ENCODE peak calls at places on chromosomes 12 and 14, in five cellular contexts. B, C, L, J and F are unnamed samples.

GRCh38 chr12:53992377-53992776 is 7.4 kb downstream of the HOXC10 start:
- DNase-seq in J (no peak), B (no peak), C (no peak), L (no peak), F (no peak)

GRCh38 chr14:56135001-56135400 is 16.8 kb downstream of the PELI2 start:
- DNase-seq in C (no peak), J (no peak), L (no peak), B (no peak), F (peak)

GRCh38 chr12:17148706-17149105 is 542.7 kb upstream of the LMO3 start:
- DNase-seq in J (no peak), L (no peak), C (no peak), B (peak), F (no peak)

GRCh38 chr12:53950789-53951576 is 3.7 kb upstream of the HOXC12 start:
- DNase-seq in L (no peak), J (no peak), B (no peak), C (no peak), F (no peak)

GRCh38 chr14:56342419-56342901 is 224.2 kb downstream of the PELI2 start:
- DNase-seq in J (peak), B (no peak), C (no peak), L (no peak), F (no peak)

GRCh38 chr14:51053157-51053556 is 41.7 kb downstream of the TRIM9 start:
- DNase-seq in B (no peak), L (no peak), C (no peak), J (no peak), F (no peak)

GRCh38 chr12:50642035-50642451 is 121.9 kb upstream of the ATF1 start:
- DNase-seq in J (peak), B (no peak), C (no peak), L (no peak), F (no peak)

GRCh38 chr12:44500423-44500822 is 375.7 kb downstream of the NELL2 start:
- DNase-seq in J (no peak), B (no peak), L (no peak), C (no peak), F (no peak)

GRCh38 chr14:33986804-33987203 is 35.9 kb upstream of the EGLN3 start:
- DNase-seq in J (peak), L (no peak), C (no peak), B (peak), F (no peak)

GRCh38 chr14:75184447-75184846 is 8.0 kb upstream of the TMED10 start:
- DNase-seq in C (no peak), L (no peak), J (peak), B (peak), F (no peak)

GRCh38 chr12:62210422-62210821 is 49.8 kb upstream of the USP15 start:
- DNase-seq in C (peak), B (peak), J (peak), L (no peak), F (peak)

GRCh38 chr12:38921025-38921677 is 15.8 kb upstream of the CPNE8 start:
- DNase-seq in J (peak), L (no peak), B (peak), C (peak), F (peak)

GRCh38 chr12:124660846-124661245 is 93.4 kb upstream of the NCOR2 start:
- DNase-seq in J (no peak), L (no peak), B (no peak), C (no peak), F (peak)

GRCh38 chr14:103427485-103428443 is 42.5 kb downstream of the MARK3 start:
- DNase-seq in B (peak), L (no peak), C (peak), J (peak), F (no peak)

GRCh38 chr14:74085828-74086227 is 1.1 kb downstream of the LIN52 start:
- DNase-seq in L (no peak), B (peak), J (no peak), C (no peak), F (no peak)

DNA sequence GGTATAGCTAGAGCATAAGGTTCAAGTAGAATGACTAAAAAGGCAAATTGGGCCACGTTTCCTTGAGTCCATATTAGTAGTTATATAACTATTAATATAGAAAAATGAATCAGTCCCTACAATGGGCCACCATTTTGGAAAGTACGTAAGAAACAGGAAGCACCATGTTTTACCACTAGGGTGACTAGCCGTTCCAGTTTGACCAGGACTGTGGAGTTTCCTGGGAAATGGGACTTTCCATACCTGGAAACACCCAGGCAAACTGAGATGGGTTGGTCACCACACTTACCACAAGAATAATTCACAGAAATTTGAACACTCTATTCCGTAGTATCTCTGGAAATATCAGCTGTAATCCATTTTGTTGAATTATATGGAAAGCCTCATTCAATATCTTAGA is 2.1 kb upstream of the MAGOHB start:
- DNase-seq in L (no peak), J (no peak), B (peak), C (no peak), F (no peak)
- TF ChIP-seq CTCF in L (no peak), J (peak), B (no peak), C (peak), F (no peak)

GRCh38 chr12:32679091-32679909 is at the start of gene DNM1L:
- DNase-seq in L (peak), C (peak), J (peak), B (peak), F (peak)
- TF ChIP-seq CTCF in L (peak), C (no peak), J (peak), B (no peak), F (no peak)

GRCh38 chr12:2057041-2057792 is 4.4 kb downstream of the CACNA1C start:
- DNase-seq in L (peak), B (peak), J (no peak), C (peak), F (peak)
- TF ChIP-seq CTCF in L (peak), B (peak), J (peak), C (peak), F (peak)

GRCh38 chr12:46516933-46517578 is 144.5 kb upstream of the SLC38A2 start:
- DNase-seq in J (no peak), C (no peak), B (no peak), L (no peak), F (no peak)

GRCh38 chr12:46518729-46519128 is 146.2 kb upstream of the SLC38A2 start:
- DNase-seq in L (no peak), J (no peak), B (no peak), C (no peak), F (no peak)

GRCh38 chr12:46518184-46518583 is 145.6 kb upstream of the SLC38A2 start:
- DNase-seq in C (no peak), L (no peak), J (no peak), B (no peak), F (no peak)

GRCh38 chr12:46516238-46516932 is 143.8 kb upstream of the SLC38A2 start:
- DNase-seq in J (no peak), C (no peak), B (no peak), L (no peak), F (no peak)

GRCh38 chr12:46517579-46517962 is 145.0 kb upstream of the SLC38A2 start:
- DNase-seq in J (no peak), C (no peak), L (no peak), B (no peak), F (no peak)
- TF ChIP-seq CTCF in J (peak), C (no peak), L (no peak), B (no peak), F (no peak)

DNA sequence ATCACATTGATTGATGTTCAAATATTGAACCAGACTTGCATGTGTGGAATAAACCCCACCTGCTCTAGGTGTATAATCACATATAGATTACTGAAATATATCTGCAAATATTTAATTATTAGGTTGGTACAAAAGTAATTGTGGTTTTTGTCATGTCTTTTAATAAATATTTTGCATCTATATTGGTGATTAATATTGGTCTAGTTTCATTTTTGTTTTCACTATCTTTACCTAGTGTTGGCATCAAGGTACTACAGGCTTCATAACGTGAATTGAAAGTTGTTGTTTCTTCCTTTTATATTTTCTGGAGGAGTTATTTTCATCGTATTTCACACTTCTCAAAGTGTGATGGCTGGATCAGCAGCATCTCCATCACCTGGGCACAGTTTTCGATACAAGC is 740.0 kb upstream of the TMEM132C start:
- DNase-seq in B (no peak), C (no peak), L (no peak), J (no peak), F (no peak)
- TF ChIP-seq CTCF in B (no peak), C (peak), L (no peak), J (peak), F (no peak)

GRCh38 chr14:52950898-52951729 is at the start of gene FERMT2:
- DNase-seq in L (peak), B (peak), J (peak), C (peak), F (peak)

GRCh38 chr14:52951730-52952481 is 1.1 kb upstream of the FERMT2 start:
- DNase-seq in L (no peak), J (peak), C (peak), B (peak), F (peak)

GRCh38 chr14:52950410-52950897 is 396 bp downstream of the FERMT2 start:
- DNase-seq in C (peak), L (peak), J (peak), B (peak), F (peak)

GRCh38 chr14:52949711-52950409 is 990 bp downstream of the FERMT2 start:
- DNase-seq in J (peak), C (no peak), L (no peak), B (no peak), F (no peak)

DNA sequence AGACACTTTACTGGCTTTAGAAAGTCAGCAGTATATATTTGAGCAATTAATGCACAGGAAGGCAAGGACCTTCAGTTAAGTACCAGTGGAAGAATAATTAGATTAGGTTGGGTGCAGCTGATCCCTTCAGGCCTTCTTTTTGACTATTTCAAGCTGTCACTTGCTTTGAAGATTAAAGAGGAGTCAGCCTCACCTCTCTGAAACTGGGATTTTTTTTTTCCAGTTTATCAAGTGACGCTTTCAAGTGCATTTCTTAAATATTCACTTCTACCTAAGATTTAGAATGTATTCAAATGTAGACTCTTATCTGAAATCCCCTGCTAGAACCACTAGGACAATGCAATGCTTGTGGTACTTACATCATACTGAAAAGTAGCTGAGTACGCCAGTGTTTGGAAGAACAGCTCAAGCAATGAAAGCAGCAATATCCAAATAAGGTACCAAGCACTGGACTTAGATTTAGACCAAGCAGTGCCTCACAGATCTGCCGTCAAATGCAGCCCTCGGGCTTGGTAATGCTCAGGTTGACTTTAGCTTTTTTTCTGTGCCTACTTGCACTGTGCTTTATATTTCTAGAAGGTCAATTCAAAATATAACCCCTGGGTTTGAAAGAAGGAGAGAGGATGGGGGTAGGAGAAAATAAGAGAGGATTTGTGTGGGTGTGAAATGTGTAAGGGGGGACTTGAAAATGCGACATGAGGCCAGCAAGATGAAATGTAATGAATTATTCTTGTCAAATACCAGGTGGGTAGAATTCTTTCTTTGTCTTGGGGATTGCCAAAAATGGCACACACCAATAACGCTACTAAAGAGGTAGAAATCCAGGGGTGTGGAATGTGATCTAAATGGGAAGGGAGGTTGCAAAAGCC is 3.7 kb upstream of the FERMT2 start:
- DNase-seq in C (no peak), J (no peak), B (no peak), L (no peak), F (no peak)
- TF ChIP-seq CTCF in C (no peak), J (no peak), B (no peak), L (no peak), F (no peak)